ENCODE peak calls at places on chromosome 9, in four cellular contexts. L is activated CD4-positive, alpha-beta T cell treated with anti-CD3 and anti-CD28 coated beads, Interleukin-2, amount 50 U/mL, for 24 hours; Y is NCI-H2081; Q is activated T-helper 1 cell treated with Interleukin-2 at 50 U/mL for 16 hours. F is an unnamed sample.

GRCh38 chr9:85639675-85640186 is 102.0 kb downstream of the AGTPBP1 start:
- DNase-seq in Q (no peak), Y (peak), L (no peak), F (no peak)

GRCh38 chr9:35026671-35027070 is 37.1 kb downstream of the DNAJB5 start:
- DNase-seq in L (no peak), Q (no peak), Y (no peak), F (no peak)

GRCh38 chr9:133647148-133647547 is 11.0 kb downstream of the DBH start:
- DNase-seq in Q (no peak), L (no peak), Y (no peak), F (no peak)

GRCh38 chr9:131111854-131112311 is 13.5 kb upstream of the NUP214 start:
- DNase-seq in Y (no peak), L (no peak), Q (no peak), F (no peak)

GRCh38 chr9:89954229-89954628 is 349.4 kb downstream of the GADD45G start:
- DNase-seq in Y (no peak), Q (no peak), L (no peak), F (no peak)

GRCh38 chr9:132588501-132589147 is 6.2 kb downstream of the BARHL1 start:
- DNase-seq in Y (no peak), L (no peak), Q (no peak), F (no peak)

GRCh38 chr9:125409637-125410521 is 148.3 kb downstream of the GAPVD1 start:
- DNase-seq in L (no peak), Q (no peak), Y (peak), F (peak)

GRCh38 chr9:2681981-2682380 is 35.3 kb upstream of the KCNV2 start:
- DNase-seq in L (no peak), Q (no peak), Y (peak), F (no peak)

GRCh38 chr9:120893585-120893857 is 16.5 kb upstream of the PHF19 start:
- DNase-seq in Y (no peak), Q (no peak), L (no peak), F (no peak)

GRCh38 chr9:86563350-86563749 is 209.1 kb upstream of the TUT7 start:
- DNase-seq in Y (no peak), Q (no peak), L (no peak), F (no peak)

GRCh38 chr9:87674565-87675299 is 51.2 kb upstream of the CTSL start:
- DNase-seq in Y (no peak), Q (no peak), L (no peak), F (no peak)

GRCh38 chr9:79946718-79947117 is 375.0 kb downstream of the TLE4 start:
- DNase-seq in Q (no peak), Y (peak), L (no peak), F (no peak)

GRCh38 chr9:127540664-127541041 is 71.4 kb upstream of the STXBP1 start:
- DNase-seq in Y (no peak), Q (no peak), L (no peak), F (no peak)

GRCh38 chr9:26809795-26810194 is 82.8 kb downstream of the CAAP1 start:
- DNase-seq in Y (no peak), Q (no peak), L (no peak), F (no peak)

GRCh38 chr9:5718296-5719032 is 89.6 kb downstream of the RIC1 start:
- DNase-seq in Q (no peak), L (no peak), Y (peak), F (no peak)

GRCh38 chr9:14616188-14616982 is 76.8 kb downstream of the ZDHHC21 start:
- DNase-seq in L (no peak), Y (peak), Q (no peak), F (no peak)

GRCh38 chr9:25703826-25704357 is 25.6 kb upstream of the TUSC1 start:
- DNase-seq in Q (no peak), Y (no peak), L (no peak), F (no peak)

GRCh38 chr9:14909631-14910177 is 524 bp downstream of the FREM1 start:
- DNase-seq in L (no peak), Q (no peak), Y (no peak), F (no peak)

GRCh38 chr9:16275795-16276624 is 594.5 kb downstream of the BNC2 start:
- DNase-seq in Y (no peak), L (no peak), Q (no peak), F (no peak)

GRCh38 chr9:117718701-117719100 is 14.5 kb downstream of the TLR4 start:
- DNase-seq in Q (no peak), L (no peak), Y (no peak), F (no peak)

GRCh38 chr9:109036744-109037680 is 23.7 kb upstream of the CTNNAL1 start:
- DNase-seq in Y (no peak), L (no peak), Q (no peak), F (no peak)

GRCh38 chr9:6645153-6646027 is at the start of gene GLDC:
- DNase-seq in Q (no peak), L (peak), Y (peak), F (peak)

GRCh38 chr9:73683862-73684591 is 532.4 kb downstream of the ANXA1 start:
- DNase-seq in L (no peak), Y (peak), Q (no peak), F (no peak)

GRCh38 chr9:37676411-37676830 is 25.7 kb downstream of the FRMPD1 start:
- DNase-seq in L (no peak), Q (no peak), Y (peak), F (no peak)

GRCh38 chr9:119453490-119453911 is 84.3 kb upstream of the BRINP1 start:
- DNase-seq in L (no peak), Q (no peak), Y (no peak), F (no peak)

GRCh38 chr9:113916931-113917330 is 40.8 kb downstream of the ZNF618 start:
- DNase-seq in Q (no peak), Y (no peak), L (no peak), F (no peak)

GRCh38 chr9:26043431-26043830 is 365.2 kb upstream of the TUSC1 start:
- DNase-seq in L (no peak), Q (no peak), Y (no peak), F (no peak)

GRCh38 chr9:76603448-76603895 is 144.5 kb downstream of the GCNT1 start:
- DNase-seq in L (no peak), Q (no peak), Y (peak), F (no peak)

GRCh38 chr9:86626802-86627201 is 272.6 kb upstream of the TUT7 start:
- DNase-seq in Y (no peak), L (no peak), Q (no peak), F (no peak)

GRCh38 chr9:81690251-81690851 is 1.0 kb upstream of the TLE1 start:
- DNase-seq in L (no peak), Q (no peak), Y (peak), F (no peak)

GRCh38 chr9:131180454-131180853 is 55.1 kb downstream of the NUP214 start:
- DNase-seq in Q (no peak), L (no peak), Y (no peak), F (no peak)

GRCh38 chr9:129964901-129965734 is 77.9 kb downstream of the FNBP1 start:
- DNase-seq in Q (no peak), Y (no peak), L (no peak), F (no peak)

F was measured in T-helper 17 cell.